ENCODE peak calls at places on chromosomes 13 and 19, in nine cellular contexts. One of them, this sample, is unnamed.

GRCh38 chr13:39273953-39274352 is 235.7 kb downstream of the NHLRC3 start:
- DNase-seq in AG04450: no peak
- DNase-seq in epithelial cell of proximal tubule: no peak
- DNase-seq in fibroblast of the aortic adventitia: peak; percentile 38
- DNase-seq in thyroid gland: peak; percentile 37
- DNase-seq in left lung: no peak
- DNase-seq in spleen: no peak
- DNase-seq in astrocyte of the spinal cord: peak; percentile 13
- DNase-seq in Peyer's patch: no peak
- DNase-seq in this sample: peak; percentile 41

GRCh38 chr13:24233351-24233901 is 72.9 kb downstream of the SPATA13 start:
- DNase-seq in AG04450: peak; percentile 16
- DNase-seq in epithelial cell of proximal tubule: no peak
- DNase-seq in fibroblast of the aortic adventitia: peak; percentile 56
- DNase-seq in thyroid gland: peak; percentile 90
- DNase-seq in left lung: no peak
- DNase-seq in spleen: no peak
- DNase-seq in astrocyte of the spinal cord: peak; percentile 80
- DNase-seq in Peyer's patch: no peak
- DNase-seq in this sample: peak; percentile 70

GRCh38 chr13:20848203-20848602 is 54.3 kb downstream of the XPO4 start:
- DNase-seq in AG04450: no peak
- DNase-seq in epithelial cell of proximal tubule: no peak
- DNase-seq in fibroblast of the aortic adventitia: no peak
- DNase-seq in thyroid gland: no peak
- DNase-seq in left lung: no peak
- DNase-seq in spleen: no peak
- DNase-seq in astrocyte of the spinal cord: no peak
- DNase-seq in Peyer's patch: no peak
- DNase-seq in this sample: no peak

GRCh38 chr19:4115818-4116385 is 8.0 kb downstream of the MAP2K2 start:
- DNase-seq in AG04450: no peak
- DNase-seq in epithelial cell of proximal tubule: no peak
- DNase-seq in fibroblast of the aortic adventitia: no peak
- DNase-seq in thyroid gland: no peak
- DNase-seq in left lung: no peak
- DNase-seq in spleen: no peak
- DNase-seq in astrocyte of the spinal cord: no peak
- DNase-seq in Peyer's patch: no peak
- DNase-seq in this sample: no peak

GRCh38 chr19:48290341-48290922 is 20.6 kb downstream of the ZNF114 start:
- DNase-seq in AG04450: no peak
- DNase-seq in epithelial cell of proximal tubule: no peak
- DNase-seq in fibroblast of the aortic adventitia: peak; percentile 61
- DNase-seq in thyroid gland: peak; percentile 23
- DNase-seq in left lung: no peak
- DNase-seq in spleen: no peak
- DNase-seq in astrocyte of the spinal cord: peak; percentile 81
- DNase-seq in Peyer's patch: no peak
- DNase-seq in this sample: peak; percentile 25

GRCh38 chr13:110340812-110341444 is 33.8 kb downstream of the COL4A2 start:
- DNase-seq in AG04450: no peak
- DNase-seq in epithelial cell of proximal tubule: no peak
- DNase-seq in fibroblast of the aortic adventitia: peak; percentile 13
- DNase-seq in thyroid gland: peak; percentile 37
- DNase-seq in left lung: peak; percentile 66
- DNase-seq in spleen: peak; percentile 85
- DNase-seq in astrocyte of the spinal cord: peak; percentile 80
- DNase-seq in Peyer's patch: no peak
- DNase-seq in this sample: peak; percentile 95

GRCh38 chr19:13583753-13584152 is 77.5 kb upstream of the CACNA1A start:
- DNase-seq in AG04450: no peak
- DNase-seq in epithelial cell of proximal tubule: no peak
- DNase-seq in fibroblast of the aortic adventitia: no peak
- DNase-seq in thyroid gland: no peak
- DNase-seq in left lung: no peak
- DNase-seq in spleen: no peak
- DNase-seq in astrocyte of the spinal cord: no peak
- DNase-seq in Peyer's patch: no peak
- DNase-seq in this sample: no peak

GRCh38 chr19:54319049-54319448 is 6.1 kb upstream of the LILRA5 start:
- DNase-seq in AG04450: no peak
- DNase-seq in epithelial cell of proximal tubule: no peak
- DNase-seq in fibroblast of the aortic adventitia: no peak
- DNase-seq in thyroid gland: no peak
- DNase-seq in left lung: no peak
- DNase-seq in spleen: no peak
- DNase-seq in astrocyte of the spinal cord: no peak
- DNase-seq in Peyer's patch: no peak
- DNase-seq in this sample: no peak

GRCh38 chr19:35791814-35792279 is 16.5 kb downstream of the ARHGAP33 start:
- DNase-seq in AG04450: no peak
- DNase-seq in epithelial cell of proximal tubule: no peak
- DNase-seq in fibroblast of the aortic adventitia: no peak
- DNase-seq in thyroid gland: no peak
- DNase-seq in left lung: no peak
- DNase-seq in spleen: no peak
- DNase-seq in astrocyte of the spinal cord: no peak
- DNase-seq in Peyer's patch: no peak
- DNase-seq in this sample: no peak

GRCh38 chr19:13849991-13850909 is 26.7 kb upstream of the NANOS3 start:
- DNase-seq in AG04450: no peak
- DNase-seq in epithelial cell of proximal tubule: no peak
- DNase-seq in fibroblast of the aortic adventitia: peak; percentile 73
- DNase-seq in thyroid gland: peak; percentile 80
- DNase-seq in left lung: peak; percentile 84
- DNase-seq in spleen: peak; percentile 92
- DNase-seq in astrocyte of the spinal cord: peak; percentile 74
- DNase-seq in Peyer's patch: peak; percentile 90
- DNase-seq in this sample: peak; percentile 90

GRCh38 chr13:49690133-49690989 is 925 bp downstream of the EBPL start:
- DNase-seq in AG04450: peak; percentile 55
- DNase-seq in epithelial cell of proximal tubule: no peak
- DNase-seq in fibroblast of the aortic adventitia: peak; percentile 86
- DNase-seq in thyroid gland: peak; percentile 27
- DNase-seq in left lung: no peak
- DNase-seq in spleen: no peak
- DNase-seq in astrocyte of the spinal cord: peak; percentile 61
- DNase-seq in Peyer's patch: no peak
- DNase-seq in this sample: peak; percentile 55

GRCh38 chr19:38412491-38412890 is 9.6 kb downstream of the FAM98C start:
- DNase-seq in AG04450: no peak
- DNase-seq in epithelial cell of proximal tubule: no peak
- DNase-seq in fibroblast of the aortic adventitia: no peak
- DNase-seq in thyroid gland: no peak
- DNase-seq in left lung: no peak
- DNase-seq in spleen: no peak
- DNase-seq in astrocyte of the spinal cord: no peak
- DNase-seq in Peyer's patch: peak; percentile 29
- DNase-seq in this sample: no peak
- H3K4me3 ChIP-seq in AG04450: no peak overlapping the region
- H3K4me3 ChIP-seq in epithelial cell of proximal tubule: no peak overlapping the region
- H3K4me3 ChIP-seq in fibroblast of the aortic adventitia: no peak overlapping the region
- H3K4me3 ChIP-seq in thyroid gland: no peak overlapping the region
- H3K4me3 ChIP-seq in left lung: no peak overlapping the region
- H3K4me3 ChIP-seq in spleen: no peak overlapping the region
- H3K4me3 ChIP-seq in astrocyte of the spinal cord: no peak overlapping the region
- H3K4me3 ChIP-seq in Peyer's patch: no peak overlapping the region
- H3K4me3 ChIP-seq in this sample: no peak overlapping the region

GRCh38 chr13:35213911-35214310 is 262.6 kb downstream of the MAB21L1 start:
- DNase-seq in AG04450: no peak
- DNase-seq in epithelial cell of proximal tubule: no peak
- DNase-seq in fibroblast of the aortic adventitia: no peak
- DNase-seq in thyroid gland: no peak
- DNase-seq in left lung: no peak
- DNase-seq in spleen: no peak
- DNase-seq in astrocyte of the spinal cord: no peak
- DNase-seq in Peyer's patch: no peak
- DNase-seq in this sample: no peak

GRCh38 chr13:35208587-35208986 is 266.5 kb downstream of the NBEA start:
- DNase-seq in AG04450: no peak
- DNase-seq in epithelial cell of proximal tubule: no peak
- DNase-seq in fibroblast of the aortic adventitia: no peak
- DNase-seq in thyroid gland: no peak
- DNase-seq in left lung: no peak
- DNase-seq in spleen: no peak
- DNase-seq in astrocyte of the spinal cord: no peak
- DNase-seq in Peyer's patch: no peak
- DNase-seq in this sample: peak; percentile 7

GRCh38 chr13:35211949-35212348 is 264.5 kb downstream of the MAB21L1 start:
- DNase-seq in AG04450: no peak
- DNase-seq in epithelial cell of proximal tubule: no peak
- DNase-seq in fibroblast of the aortic adventitia: no peak
- DNase-seq in thyroid gland: no peak
- DNase-seq in left lung: no peak
- DNase-seq in spleen: no peak
- DNase-seq in astrocyte of the spinal cord: no peak
- DNase-seq in Peyer's patch: no peak
- DNase-seq in this sample: no peak

DNA sequence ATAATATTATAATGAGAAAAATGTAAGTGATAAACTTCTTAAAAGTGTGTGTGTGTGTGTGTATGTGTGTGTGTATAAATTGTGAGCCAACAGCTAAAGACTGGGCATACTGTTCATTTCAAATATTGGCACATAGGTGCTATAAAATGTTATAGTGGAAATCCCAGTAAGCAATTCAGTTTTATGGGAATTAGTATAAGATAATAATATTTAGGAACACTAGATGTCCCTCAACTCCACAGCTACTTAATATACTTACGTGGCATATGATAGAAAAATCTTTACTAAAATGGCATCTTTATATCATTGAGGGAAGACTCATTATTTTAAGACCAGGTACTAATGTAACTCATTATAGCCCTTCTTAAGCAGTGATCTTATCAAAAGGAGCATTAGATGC is 266.3 kb downstream of the MAB21L1 start:
- DNase-seq in AG04450: no peak
- DNase-seq in epithelial cell of proximal tubule: no peak
- DNase-seq in fibroblast of the aortic adventitia: peak; percentile 45
- DNase-seq in thyroid gland: no peak
- DNase-seq in left lung: no peak
- DNase-seq in spleen: no peak
- DNase-seq in astrocyte of the spinal cord: peak; percentile 10
- DNase-seq in Peyer's patch: no peak
- DNase-seq in this sample: peak; percentile 35
- TF ChIP-seq CTCF in AG04450: no peak
- TF ChIP-seq CTCF in epithelial cell of proximal tubule: no peak
- TF ChIP-seq CTCF in fibroblast of the aortic adventitia: no peak
- TF ChIP-seq CTCF in thyroid gland: no peak
- TF ChIP-seq CTCF in left lung: no peak
- TF ChIP-seq CTCF in spleen: no peak
- TF ChIP-seq CTCF in astrocyte of the spinal cord: no peak
- TF ChIP-seq CTCF in Peyer's patch: no peak
- TF ChIP-seq CTCF in this sample: no peak

GRCh38 chr13:102769679-102770078 is 3.9 kb downstream of the TEX30 start:
- DNase-seq in AG04450: no peak
- DNase-seq in epithelial cell of proximal tubule: no peak
- DNase-seq in fibroblast of the aortic adventitia: peak; percentile 30
- DNase-seq in thyroid gland: no peak
- DNase-seq in left lung: no peak
- DNase-seq in spleen: no peak
- DNase-seq in astrocyte of the spinal cord: no peak
- DNase-seq in Peyer's patch: no peak
- DNase-seq in this sample: peak; percentile 19
- H3K4me3 ChIP-seq in AG04450: no peak overlapping the region
- H3K4me3 ChIP-seq in epithelial cell of proximal tubule: no peak overlapping the region
- H3K4me3 ChIP-seq in fibroblast of the aortic adventitia: no peak overlapping the region
- H3K4me3 ChIP-seq in thyroid gland: no peak overlapping the region
- H3K4me3 ChIP-seq in left lung: no peak overlapping the region
- H3K4me3 ChIP-seq in spleen: no peak overlapping the region
- H3K4me3 ChIP-seq in astrocyte of the spinal cord: no peak overlapping the region
- H3K4me3 ChIP-seq in Peyer's patch: no peak overlapping the region
- H3K4me3 ChIP-seq in this sample: no peak overlapping the region

GRCh38 chr19:1872807-1873523 is 9.6 kb upstream of the KLF16 start:
- DNase-seq in AG04450: no peak
- DNase-seq in epithelial cell of proximal tubule: no peak
- DNase-seq in fibroblast of the aortic adventitia: no peak
- DNase-seq in thyroid gland: no peak
- DNase-seq in left lung: no peak
- DNase-seq in spleen: peak; percentile 73
- DNase-seq in astrocyte of the spinal cord: no peak
- DNase-seq in Peyer's patch: no peak
- DNase-seq in this sample: no peak
- TF ChIP-seq CTCF in AG04450: no peak
- TF ChIP-seq CTCF in epithelial cell of proximal tubule: no peak
- TF ChIP-seq CTCF in fibroblast of the aortic adventitia: no peak
- TF ChIP-seq CTCF in thyroid gland: no peak
- TF ChIP-seq CTCF in left lung: no peak
- TF ChIP-seq CTCF in spleen: no peak
- TF ChIP-seq CTCF in astrocyte of the spinal cord: no peak
- TF ChIP-seq CTCF in Peyer's patch: no peak
- TF ChIP-seq CTCF in this sample: no peak

DNA sequence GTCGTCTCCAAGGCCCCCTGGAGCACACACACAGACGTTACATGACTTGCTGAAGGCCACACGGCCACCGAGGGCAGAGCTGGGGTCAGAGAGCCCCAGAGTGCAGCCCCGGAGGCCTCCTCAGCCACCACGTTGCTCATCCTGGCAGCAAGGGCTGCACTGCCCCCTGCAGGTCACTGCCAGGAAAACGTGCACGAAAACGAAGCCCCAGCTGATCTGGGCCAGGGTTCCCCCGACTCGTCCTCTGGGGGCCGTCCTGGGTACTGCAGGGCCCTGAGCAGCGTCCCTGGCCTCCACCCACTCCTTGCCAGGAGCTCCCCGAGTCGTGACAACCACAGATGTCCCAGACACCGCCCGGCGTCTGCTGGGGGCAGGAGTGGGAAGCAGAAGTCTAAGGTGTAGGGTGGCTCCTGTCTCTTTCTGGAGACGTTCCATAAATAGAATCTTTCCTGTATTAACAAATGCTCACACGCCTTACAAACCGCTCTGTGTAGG is 3.4 kb downstream of the TPGS1 start:
- DNase-seq in AG04450: peak; percentile 60
- DNase-seq in epithelial cell of proximal tubule: no peak
- DNase-seq in fibroblast of the aortic adventitia: peak; percentile 76
- DNase-seq in thyroid gland: peak; percentile 43
- DNase-seq in left lung: peak; percentile 79
- DNase-seq in spleen: peak; percentile 97
- DNase-seq in astrocyte of the spinal cord: peak; percentile 82
- DNase-seq in Peyer's patch: peak; percentile 89
- DNase-seq in this sample: peak; percentile 90
- H3K4me3 ChIP-seq in AG04450: no peak overlapping the region
- H3K4me3 ChIP-seq in epithelial cell of proximal tubule: no peak overlapping the region
- H3K4me3 ChIP-seq in fibroblast of the aortic adventitia: no peak overlapping the region
- H3K4me3 ChIP-seq in thyroid gland: no peak overlapping the region
- H3K4me3 ChIP-seq in left lung: no peak overlapping the region
- H3K4me3 ChIP-seq in spleen: peak overlapping the region; percentile 30
- H3K4me3 ChIP-seq in astrocyte of the spinal cord: no peak overlapping the region
- H3K4me3 ChIP-seq in Peyer's patch: peak overlapping the region; percentile 34
- H3K4me3 ChIP-seq in this sample: no peak overlapping the region

This sample was measured in cardiac fibroblast.